ENCODE peak calls at places on chromosomes 13 and 19, in five cellular contexts. F is GM23248, U is heart left ventricle, T is body of pancreas, C is ascending aorta. Y is an unnamed sample.

GRCh38 chr13:22960827-22961226 is 220.0 kb upstream of the SGCG start:
- DNase-seq in T (no peak), U (no peak), C (no peak), F (no peak), Y (no peak)

GRCh38 chr13:39760521-39760920 is 105.1 kb downstream of the COG6 start:
- DNase-seq in U (no peak), F (no peak), C (no peak), T (no peak), Y (no peak)

GRCh38 chr13:26184791-26185250 is 37.3 kb downstream of the RNF6 start:
- DNase-seq in U (peak; percentile 61), T (peak; percentile 81), F (peak; percentile 82), C (no peak), Y (peak; percentile 66)

GRCh38 chr13:79423801-79424642 is 18.0 kb upstream of the RBM26 start:
- DNase-seq in U (no peak), C (no peak), F (peak; percentile 78), T (no peak), Y (no peak)

GRCh38 chr13:28031220-28031903 is 42.9 kb upstream of the URAD start:
- DNase-seq in U (peak; percentile 33), F (no peak), T (peak; percentile 13), C (no peak), Y (no peak)

GRCh38 chr13:51146667-51147066 is 35.6 kb upstream of the C13orf42 start:
- DNase-seq in F (no peak), U (no peak), T (no peak), C (no peak), Y (no peak)

GRCh38 chr13:26873174-26873698 is 112.7 kb upstream of the GPR12 start:
- DNase-seq in F (no peak), T (no peak), U (no peak), C (no peak), Y (no peak)

GRCh38 chr13:113768018-113768905 is 9.2 kb downstream of the TMEM255B start:
- DNase-seq in F (no peak), C (no peak), U (no peak), T (no peak), Y (peak; percentile 39)

GRCh38 chr13:52599037-52599852 is 43.0 kb upstream of the HNRNPA1L2 start:
- DNase-seq in F (peak; percentile 81), C (no peak), U (no peak), T (no peak), Y (no peak)

GRCh38 chr13:44710576-44710975 is 134.4 kb upstream of the TSC22D1 start:
- DNase-seq in T (no peak), F (peak; percentile 90), C (no peak), U (no peak), Y (no peak)
- H3K4me1 ChIP-seq in T (no peaks in the 10 kb centered on the region), F (peaks cover 56% of the 10 kb centered on the region), C (peaks cover 50% of the 10 kb centered on the region), U (peaks cover 3% of the 10 kb centered on the region), Y (peaks cover 22% of the 10 kb centered on the region)

GRCh38 chr19:13883665-13884064 is 6.7 kb downstream of the NANOS3 start:
- DNase-seq in U (no peak), F (peak; percentile 35), C (no peak), T (no peak), Y (no peak)
- H3K27ac ChIP-seq in U (no peak overlapping the region), F (no peak overlapping the region), C (no peak overlapping the region), T (no peak overlapping the region), Y (no peak overlapping the region)

DNA sequence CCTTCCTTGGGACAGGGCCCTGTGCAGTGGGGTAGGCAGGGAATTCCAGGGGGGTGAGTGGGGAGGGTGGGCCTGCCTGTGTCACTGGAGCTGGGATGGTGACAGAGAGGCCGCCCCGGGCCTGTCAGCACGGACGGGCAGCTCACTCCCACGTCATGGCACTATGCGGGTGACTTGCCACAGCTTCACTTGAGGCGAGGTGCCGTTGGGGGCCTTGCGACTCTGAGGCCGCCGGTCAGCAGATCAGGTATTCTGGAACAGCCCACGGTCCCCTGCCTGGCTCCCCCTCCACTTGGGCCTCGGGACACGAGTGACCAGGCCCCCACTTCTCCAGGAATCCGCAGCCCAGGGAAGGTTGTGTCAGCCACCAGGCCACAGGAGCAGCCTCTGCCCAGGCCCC is 2.9 kb upstream of the MIDN start:
- DNase-seq in F (no peak), U (no peak), T (no peak), C (no peak), Y (peak; percentile 88)
- H3K4me1 ChIP-seq in F (peaks cover 37% of the 10 kb centered on the region), U (peaks cover 71% of the 10 kb centered on the region), T (peaks cover 70% of the 10 kb centered on the region), C (peaks cover 63% of the 10 kb centered on the region), Y (peaks cover 60% of the 10 kb centered on the region)

DNA sequence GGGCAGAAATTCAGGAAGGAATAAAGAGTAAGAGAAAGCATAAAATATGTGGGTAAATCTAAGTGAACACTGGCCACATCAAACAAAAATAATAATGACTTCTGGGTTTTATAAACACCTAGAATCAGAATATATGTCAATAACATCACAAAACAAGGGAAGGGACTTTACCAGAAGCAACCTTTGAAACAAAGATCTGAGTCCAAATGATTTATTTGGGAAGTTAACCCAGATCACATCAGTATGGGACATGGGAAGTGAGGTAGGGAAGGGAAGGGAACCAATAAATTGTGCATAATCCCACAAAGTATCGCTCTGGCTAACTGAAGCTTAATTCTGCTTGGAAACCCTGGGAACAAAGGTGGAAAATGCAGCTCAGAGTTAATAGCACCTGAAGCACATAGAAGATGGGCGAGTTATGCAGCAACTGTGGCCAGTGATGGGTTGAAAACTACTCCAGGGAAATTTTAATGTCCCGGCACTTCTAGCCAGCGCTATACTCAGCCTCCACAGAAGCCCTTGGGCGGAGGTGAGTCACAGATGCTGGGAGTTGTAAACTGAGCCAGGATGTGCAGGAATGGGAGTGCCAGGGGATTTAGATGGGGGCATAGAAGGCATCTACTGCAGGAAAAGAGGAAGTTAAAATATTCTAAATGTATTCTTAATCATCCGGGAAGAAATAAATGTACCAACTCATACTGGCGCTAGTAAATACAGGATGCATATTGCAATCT is 34.3 kb upstream of the CEBPG start:
- DNase-seq in T (no peak), U (no peak), F (no peak), C (no peak), Y (no peak)
- H3K27ac ChIP-seq in T (no peak overlapping the region), U (no peak overlapping the region), F (no peak overlapping the region), C (no peak overlapping the region), Y (no peak overlapping the region)

GRCh38 chr19:38670921-38671398 is 23.5 kb downstream of the ACTN4 start:
- DNase-seq in T (no peak), F (peak; percentile 62), C (no peak), U (no peak), Y (no peak)
- H3K4me1 ChIP-seq in T (peaks cover 94% of the 10 kb centered on the region), F (peaks cover 69% of the 10 kb centered on the region), C (peaks cover 87% of the 10 kb centered on the region), U (peaks cover 96% of the 10 kb centered on the region), Y (peaks cover 95% of the 10 kb centered on the region)

GRCh38 chr19:55441692-55442321 is 1.3 kb downstream of the SHISA7 start:
- DNase-seq in F (no peak), T (no peak), C (no peak), U (no peak), Y (no peak)
- H3K27ac ChIP-seq in F (no peak overlapping the region), T (no peak overlapping the region), C (no peak overlapping the region), U (no peak overlapping the region), Y (no peak overlapping the region)

GRCh38 chr19:9806781-9807180 is 12.1 kb downstream of the FBXL12 start:
- DNase-seq in T (no peak), F (no peak), U (no peak), C (no peak), Y (no peak)
- H3K4me1 ChIP-seq in T (no peaks in the 10 kb centered on the region), F (no peaks in the 10 kb centered on the region), U (no peaks in the 10 kb centered on the region), C (no peaks in the 10 kb centered on the region), Y (no peaks in the 10 kb centered on the region)

GRCh38 chr19:3365447-3366103 is 808 bp upstream of the NFIC start:
- DNase-seq in T (peak; percentile 78), U (peak; percentile 76), C (no peak), F (peak; percentile 86), Y (peak; percentile 78)

GRCh38 chr19:3364501-3364858 is 1.9 kb upstream of the NFIC start:
- DNase-seq in C (no peak), U (no peak), F (no peak), T (no peak), Y (no peak)

GRCh38 chr19:3365093-3365446 is 1.3 kb upstream of the NFIC start:
- DNase-seq in C (no peak), F (no peak), T (no peak), U (no peak), Y (no peak)

GRCh38 chr19:3362217-3362907 is 4.0 kb upstream of the NFIC start:
- DNase-seq in U (no peak), C (no peak), F (no peak), T (no peak), Y (no peak)

DNA sequence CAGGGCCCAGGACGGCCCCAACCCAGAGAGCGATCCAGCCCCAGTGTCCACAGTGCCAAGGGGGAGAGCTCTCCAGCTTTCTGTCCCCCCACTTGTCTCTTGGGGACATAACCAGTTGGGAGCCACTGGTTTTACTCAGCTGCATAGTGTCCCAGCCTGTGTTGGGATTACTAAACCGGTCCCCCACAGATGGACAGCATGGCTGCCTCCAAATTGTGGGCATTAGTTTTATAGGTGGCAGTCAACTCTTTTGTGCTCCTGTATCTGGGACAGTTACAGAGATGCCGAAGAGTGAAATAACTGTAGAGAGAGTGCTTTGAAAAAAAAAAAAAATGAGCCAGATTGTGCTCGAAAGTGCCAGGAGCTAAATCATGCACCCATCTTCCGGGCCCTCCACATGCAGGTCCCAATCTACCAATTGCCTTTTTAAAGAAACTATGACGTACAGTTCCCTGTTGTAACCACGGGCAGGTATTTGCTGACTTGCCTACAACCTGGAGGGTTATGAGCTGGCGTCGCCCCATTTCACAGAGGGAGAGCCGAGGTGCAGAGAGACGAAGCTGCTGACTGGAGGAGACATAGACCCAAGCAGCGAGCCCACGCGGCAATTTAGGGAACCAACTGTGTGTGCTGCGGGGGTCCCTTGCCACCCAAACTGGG is 2.4 kb upstream of the NFIC start:
- DNase-seq in U (no peak), T (peak; percentile 29), C (no peak), F (no peak), Y (no peak)
- H3K27ac ChIP-seq in U (no peak overlapping the region), T (peak overlapping the region; percentile 48), C (peak overlapping the region; percentile 100), F (no peak overlapping the region), Y (peak overlapping the region; percentile 97)

Y was measured in psoas muscle.